ENCODE peak calls at places on chromosomes 7 and 10, in four cellular contexts. V, Q, N and I are unnamed samples.

GRCh38 chr7:45187089-45187945 is 29.7 kb downstream of the RAMP3 start:
- DNase-seq in V (no peak), Q (no peak), N (no peak), I (peak)

GRCh38 chr7:56086761-56087160 is 6.0 kb downstream of the PHKG1 start:
- DNase-seq in V (no peak), Q (no peak), N (no peak), I (peak)

GRCh38 chr7:41503438-41503837 is 199.5 kb downstream of the INHBA start:
- DNase-seq in V (no peak), Q (no peak), N (no peak), I (no peak)

GRCh38 chr7:121752706-121753105 is 120.3 kb upstream of the PTPRZ1 start:
- DNase-seq in V (peak), Q (peak), N (no peak), I (no peak)

GRCh38 chr10:126387931-126388911 is at the start of gene ADAM12:
- DNase-seq in V (peak), Q (no peak), N (peak), I (peak)

GRCh38 chr7:102888561-102889233 is 24.1 kb upstream of the LRRC17 start:
- DNase-seq in V (no peak), Q (no peak), N (no peak), I (no peak)

GRCh38 chr10:507908-508444 is 181.5 kb downstream of the DIP2C start:
- DNase-seq in V (no peak), Q (no peak), N (no peak), I (peak)

GRCh38 chr7:51351661-51352060 is 35.1 kb upstream of the COBL start:
- DNase-seq in V (no peak), Q (no peak), N (no peak), I (no peak)

GRCh38 chr7:149839933-149840332 is 1.8 kb downstream of the ZNF862 start:
- DNase-seq in V (no peak), Q (no peak), N (no peak), I (no peak)

GRCh38 chr7:114988755-114989154 is 66.9 kb downstream of the MDFIC start:
- DNase-seq in V (no peak), Q (no peak), N (peak), I (peak)

GRCh38 chr7:143381427-143382125 is 431 bp downstream of the ZYX start:
- DNase-seq in V (peak), Q (no peak), N (peak), I (peak)

GRCh38 chr10:104331208-104331838 is 6.9 kb downstream of the ITPRIP start:
- DNase-seq in V (peak), Q (no peak), N (no peak), I (no peak)

GRCh38 chr7:13990319-13990983 is 985 bp upstream of the ETV1 start:
- DNase-seq in V (peak), Q (peak), N (peak), I (no peak)

GRCh38 chr10:18523025-18523424 is 128.4 kb downstream of the NSUN6 start:
- DNase-seq in V (no peak), Q (no peak), N (no peak), I (no peak)

GRCh38 chr7:19145429-19146201 is 394 bp upstream of the FERD3L start:
- DNase-seq in V (peak), Q (peak), N (no peak), I (no peak)

GRCh38 chr7:99472561-99473314 is at the start of gene ZNF789:
- DNase-seq in V (peak), Q (peak), N (peak), I (peak)

GRCh38 chr10:86671985-86672710 is 3.8 kb downstream of the LDB3 start:
- DNase-seq in V (peak), Q (no peak), N (peak), I (peak)

GRCh38 chr10:79084012-79084971 is 15.5 kb downstream of the ZMIZ1 start:
- DNase-seq in V (no peak), Q (no peak), N (peak), I (peak)